ENCODE peak calls at places on chromosomes 5 and 9, in four cellular contexts. M is PC-3, J is left ventricle myocardium inferior, Q is cardiac muscle cell. N is an unnamed sample.

GRCh38 chr9:103867886-103868285 is 226.2 kb upstream of the SMC2 start:
- DNase-seq in M (no peak), J (no peak), Q (no peak), N (no peak)

GRCh38 chr5:173312821-173313220 is 15.4 kb downstream of the STC2 start:
- DNase-seq in M (no peak), J (no peak), Q (no peak), N (no peak)

GRCh38 chr5:115579747-115580173 is 22.5 kb downstream of the TICAM2 start:
- DNase-seq in M (peak; percentile 71), J (no peak), Q (no peak), N (no peak)

GRCh38 chr5:15695171-15695676 is 195.2 kb downstream of the FBXL7 start:
- DNase-seq in M (no peak), J (no peak), Q (peak; percentile 37), N (no peak)

GRCh38 chr9:133113163-133113927 is 7.7 kb downstream of the RALGDS start:
- DNase-seq in M (no peak), J (peak; percentile 64), Q (peak; percentile 57), N (peak; percentile 87)

GRCh38 chr9:3931996-3932906 is 367.6 kb downstream of the GLIS3 start:
- DNase-seq in M (peak; percentile 68), J (no peak), Q (peak; percentile 45), N (no peak)

GRCh38 chr9:69085523-69086283 is 50.2 kb downstream of the FXN start:
- DNase-seq in M (no peak), J (no peak), Q (peak; percentile 95), N (no peak)

GRCh38 chr5:39757121-39757520 is 332.3 kb upstream of the DAB2 start:
- DNase-seq in M (no peak), J (no peak), Q (peak; percentile 62), N (no peak)

GRCh38 chr5:103037673-103038455 is 82.1 kb downstream of the GIN1 start:
- DNase-seq in M (peak; percentile 61), J (no peak), Q (no peak), N (no peak)

GRCh38 chr9:95980262-95981125 is 105.0 kb downstream of the ERCC6L2 start:
- DNase-seq in M (no peak), J (no peak), Q (peak; percentile 54), N (no peak)

GRCh38 chr5:98779264-98779877 is 5.9 kb downstream of the RGMB start:
- DNase-seq in M (no peak), J (no peak), Q (no peak), N (no peak)

GRCh38 chr9:73531658-73532057 is 380.0 kb downstream of the ANXA1 start:
- DNase-seq in M (no peak), J (no peak), Q (no peak), N (no peak)

DNA sequence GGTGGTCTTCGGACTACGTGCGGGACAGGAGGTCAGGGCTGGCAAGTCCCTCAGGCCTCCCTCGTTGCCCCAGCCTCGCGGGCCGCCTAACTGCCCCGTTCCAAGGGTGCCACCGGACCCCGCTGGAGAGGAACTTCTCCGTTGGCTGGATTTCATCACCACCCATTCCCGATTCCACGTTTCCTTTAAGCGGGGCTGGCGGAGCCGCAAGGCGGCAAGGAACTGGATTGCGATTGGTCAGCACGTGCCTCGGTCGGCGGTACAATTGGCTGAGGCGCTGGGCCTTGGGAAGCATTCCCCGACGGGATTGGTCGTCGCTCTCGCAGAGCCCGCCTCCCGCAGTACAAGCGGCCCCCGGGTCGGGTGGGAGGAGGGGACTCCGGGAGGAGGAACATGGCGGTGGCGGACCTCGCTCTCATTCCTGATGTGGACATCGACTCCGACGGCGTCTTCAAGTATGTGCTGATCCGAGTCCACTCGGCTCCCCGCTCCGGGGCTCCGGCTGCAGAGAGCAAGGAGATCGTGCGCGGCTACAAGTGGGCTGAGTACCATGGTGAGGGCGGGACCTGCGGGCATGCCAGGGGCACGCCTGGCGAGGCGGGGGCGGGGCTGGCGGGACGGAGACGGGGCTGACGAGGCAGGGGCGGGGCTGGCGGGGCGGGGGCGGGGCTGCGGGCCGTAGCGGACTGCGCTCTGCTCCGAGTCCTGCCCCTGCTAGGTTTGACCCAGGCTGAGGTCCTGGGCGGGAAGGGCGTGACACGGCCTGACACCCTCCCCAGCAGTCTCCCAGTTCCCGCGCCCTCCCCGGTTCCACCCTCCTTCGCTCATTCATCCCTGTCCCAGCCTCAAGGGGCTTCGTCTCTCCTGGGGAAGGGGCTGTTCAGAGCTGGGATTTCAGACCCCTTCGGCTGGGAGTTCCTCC is at the start of gene PHPT1:
- DNase-seq in M (peak; percentile 97), J (peak; percentile 99), Q (peak; percentile 100), N (peak; percentile 100)
- H3K4me3 ChIP-seq in M (peak within 1 kb of the TSS; percentile 87), J (peak within 1 kb of the TSS; percentile 89), Q (peak within 1 kb of the TSS; percentile 62), N (peak within 1 kb of the TSS; percentile 88)

GRCh38 chr9:129383005-129383414 is 204.9 kb upstream of the IER5L start:
- DNase-seq in M (peak; percentile 79), J (peak; percentile 53), Q (peak; percentile 7), N (peak; percentile 93)
- H3K27ac ChIP-seq in M (peak overlapping the region; percentile 70), J (peak overlapping the region; percentile 94), Q (peak overlapping the region; percentile 82), N (peak overlapping the region; percentile 97)

GRCh38 chr5:14450055-14450524 is 131.5 kb upstream of the OTULINL start:
- DNase-seq in M (no peak), J (peak; percentile 69), Q (peak; percentile 96), N (no peak)
- H3K4me3 ChIP-seq in M (no peak overlapping the region), J (no peak overlapping the region), Q (no peak overlapping the region), N (no peak overlapping the region)

GRCh38 chr5:153900703-153901395 is 137.9 kb downstream of the FAM114A2 start:
- DNase-seq in M (peak; percentile 16), J (no peak), Q (peak; percentile 25), N (no peak)
- H3K27ac ChIP-seq in M (no peak overlapping the region), J (peak overlapping the region; percentile 21), Q (no peak overlapping the region), N (no peak overlapping the region)

DNA sequence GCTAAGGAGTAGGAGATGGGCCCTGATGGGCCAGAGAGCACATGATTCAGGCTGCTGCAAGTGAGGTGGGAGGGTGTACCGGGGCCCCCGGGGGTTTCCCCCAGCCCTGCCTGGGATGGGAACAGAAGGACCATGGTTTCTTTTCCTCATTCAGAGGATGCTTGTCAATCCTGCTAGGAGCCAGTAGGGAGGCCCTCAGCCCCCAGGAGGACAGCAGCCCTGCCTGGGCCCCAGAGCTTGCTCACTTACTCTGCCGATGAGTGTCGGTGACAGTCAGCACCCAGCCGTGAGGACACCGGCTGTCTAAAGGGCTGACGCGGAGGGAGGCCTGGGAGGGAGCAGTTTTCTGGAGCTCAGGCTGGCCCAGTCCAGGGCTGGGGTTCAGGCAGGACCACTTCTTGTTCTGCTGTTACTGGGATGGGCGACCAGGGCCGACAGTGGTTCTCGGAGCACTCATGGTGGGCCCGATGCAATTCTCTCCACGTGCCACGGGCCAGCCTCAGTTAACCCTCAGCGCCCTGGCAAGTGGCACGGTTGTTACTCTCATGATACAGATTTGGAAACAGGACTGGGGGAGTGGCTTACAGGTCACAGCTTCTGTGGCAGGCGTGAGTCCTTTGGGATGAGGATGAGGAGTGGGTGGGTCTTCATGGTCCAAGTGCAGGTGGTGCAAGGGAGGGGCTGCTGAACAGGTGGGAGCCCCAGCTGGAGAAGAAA is 1.8 kb downstream of the ARRDC1 start:
- DNase-seq in M (peak; percentile 40), J (no peak), Q (no peak), N (peak; percentile 78)
- H3K4me3 ChIP-seq in M (peak overlapping the region; percentile 75), J (peak overlapping the region; percentile 94), Q (no peak overlapping the region), N (peak overlapping the region; percentile 63)

GRCh38 chr5:148146487-148146886 is 21.9 kb upstream of the SPINK14 start:
- DNase-seq in M (peak; percentile 41), J (no peak), Q (no peak), N (no peak)

GRCh38 chr5:148145916-148146315 is 22.4 kb upstream of the SPINK14 start:
- DNase-seq in M (peak; percentile 100), J (no peak), Q (peak; percentile 72), N (no peak)

GRCh38 chr5:148152785-148153184 is 15.6 kb upstream of the SPINK14 start:
- DNase-seq in M (no peak), J (no peak), Q (no peak), N (no peak)

GRCh38 chr5:148151872-148152271 is 16.5 kb upstream of the SPINK14 start:
- DNase-seq in M (no peak), J (no peak), Q (no peak), N (no peak)

GRCh38 chr5:148147415-148147814 is 20.9 kb upstream of the SPINK14 start:
- DNase-seq in M (peak; percentile 78), J (no peak), Q (no peak), N (no peak)
- H3K27ac ChIP-seq in M (peak overlapping the region; percentile 75), J (no peak overlapping the region), Q (no peak overlapping the region), N (no peak overlapping the region)